ENCODE peak calls at places on chromosomes 11 and 22, in nine cellular contexts. S, Y, O, R, J, G, I, U and C are unnamed samples.
A peak's percentile ranks its signal among the peaks of the same experiment; 100 is the strongest.

GRCh38 chr11:40393511-40393910 is 1065.9 kb downstream of the LRRC4C start:
- DNase-seq in S (no peak), R (no peak), U (no peak), I (no peak), Y (no peak), J (no peak), G (no peak), O (no peak), C (no peak)

GRCh38 chr22:23220485-23221350 is 40.4 kb downstream of the BCR start:
- DNase-seq in J (no peak), S (no peak), G (no peak), U (no peak), I (no peak), O (no peak), R (no peak), Y (peak; percentile 85), C (no peak)

GRCh38 chr11:110123003-110123402 is 29.8 kb downstream of the ZC3H12C start:
- DNase-seq in O (no peak), S (no peak), R (no peak), I (no peak), J (no peak), G (no peak), Y (no peak), U (no peak), C (no peak)

GRCh38 chr11:23112987-23113886 is 253.0 kb upstream of the CCDC179 start:
- DNase-seq in J (no peak), S (peak; percentile 44), G (no peak), O (no peak), R (peak; percentile 2), Y (peak; percentile 71), I (no peak), U (peak; percentile 78), C (peak; percentile 70)

GRCh38 chr22:41834005-41834975 is 1.4 kb downstream of the SREBF2 start:
- DNase-seq in U (no peak), S (no peak), I (no peak), J (no peak), G (no peak), R (no peak), Y (no peak), O (no peak), C (no peak)

GRCh38 chr11:120867024-120867423 is 156.9 kb upstream of the TBCEL start:
- DNase-seq in Y (no peak), G (no peak), O (no peak), J (no peak), R (peak; percentile 4), I (no peak), S (no peak), U (no peak), C (no peak)

GRCh38 chr11:75716659-75717058 is 979 bp upstream of the MOGAT2 start:
- DNase-seq in I (no peak), O (no peak), Y (no peak), G (no peak), R (no peak), S (peak; percentile 57), U (no peak), J (no peak), C (no peak)

GRCh38 chr22:38955250-38955775 is 2.1 kb upstream of the APOBEC3A start:
- DNase-seq in J (no peak), R (no peak), U (no peak), G (no peak), O (no peak), I (no peak), Y (no peak), S (no peak), C (no peak)

GRCh38 chr11:95703059-95703458 is 86.5 kb downstream of the FAM76B start:
- DNase-seq in U (no peak), O (no peak), I (no peak), J (no peak), R (peak; percentile 3), G (peak; percentile 23), Y (no peak), S (no peak), C (no peak)

GRCh38 chr11:72015511-72016061 is 16.9 kb downstream of the IL18BP start:
- DNase-seq in S (peak; percentile 66), O (no peak), G (no peak), J (no peak), Y (peak; percentile 36), R (no peak), U (no peak), I (no peak), C (peak; percentile 26)

GRCh38 chr11:71940561-71941219 is 11.8 kb downstream of the RNF121 start:
- DNase-seq in U (no peak), J (no peak), O (no peak), G (no peak), Y (no peak), S (no peak), I (no peak), R (no peak), C (no peak)

GRCh38 chr22:39176067-39176621 is 23.7 kb upstream of the CBX7 start:
- DNase-seq in U (no peak), Y (peak; percentile 38), O (peak; percentile 67), S (peak; percentile 89), G (no peak), J (no peak), I (no peak), R (no peak), C (peak; percentile 91)

GRCh38 chr11:75233688-75234295 is 6.8 kb upstream of the TPBGL start:
- DNase-seq in R (no peak), G (no peak), J (no peak), O (no peak), U (no peak), S (peak; percentile 80), Y (peak; percentile 70), I (no peak), C (peak; percentile 69)

GRCh38 chr11:43830928-43831440 is 49.6 kb upstream of the ALKBH3 start:
- DNase-seq in Y (peak; percentile 99), S (no peak), J (no peak), O (no peak), R (no peak), U (no peak), G (no peak), I (no peak), C (peak; percentile 47)

GRCh38 chr11:44568706-44569473 is 3.4 kb downstream of the CD82 start:
- DNase-seq in I (peak; percentile 94), S (peak; percentile 38), Y (peak; percentile 95), G (peak; percentile 77), U (no peak), R (peak; percentile 91), O (no peak), J (peak; percentile 89), C (peak; percentile 98)